ENCODE peak calls at places on chromosomes 11 and 22, in seven cellular contexts. X is astrocyte of the spinal cord; N is stimulated activated CD4-positive, alpha-beta T cell treated with anti-CD3 and anti-CD28 coated beads, Interleukin-1b, Interleukin-23, amount 100 ng/mL, for 24 hours; G is activated T-cell treated with anti-CD3 and anti-CD28 coated beads for 4 hours; O is RWPE2; K is non-pigmented ciliary epithelial cell; J is head of caudate nucleus. A is an unnamed sample.

GRCh38 chr11:1825039-1825740 is 9.6 kb upstream of the SYT8 start:
- DNase-seq in X (no peak), N (no peak), G (no peak), O (no peak), K (no peak), J (no peak), A (peak)

GRCh38 chr11:100849009-100849913 is 162.2 kb downstream of the ARHGAP42 start:
- DNase-seq in X (peak), N (no peak), G (no peak), O (no peak), K (no peak), J (no peak), A (peak)

GRCh38 chr11:89275966-89276365 is 98.3 kb downstream of the TYR start:
- DNase-seq in X (no peak), N (no peak), G (no peak), O (no peak), K (no peak), J (no peak), A (no peak)

GRCh38 chr22:25852223-25852622 is 110.2 kb downstream of the MYO18B start:
- DNase-seq in X (no peak), N (no peak), G (no peak), O (no peak), K (no peak), J (no peak), A (no peak)

GRCh38 chr11:103906291-103906850 is 130.1 kb upstream of the DDI1 start:
- DNase-seq in X (no peak), N (no peak), G (no peak), O (no peak), K (no peak), J (no peak), A (no peak)

GRCh38 chr22:47727656-47728055 is 965.2 kb downstream of the TBC1D22A start:
- DNase-seq in X (no peak), N (no peak), G (no peak), O (no peak), K (no peak), J (no peak), A (no peak)

GRCh38 chr11:12989428-12990242 is 19.5 kb upstream of the RASSF10 start:
- DNase-seq in X (no peak), N (no peak), G (no peak), O (no peak), K (peak), J (no peak), A (peak)

GRCh38 chr22:19825904-19826618 is 28.6 kb downstream of the GNB1L start:
- DNase-seq in X (no peak), N (no peak), G (no peak), O (no peak), K (no peak), J (no peak), A (no peak)

GRCh38 chr11:120182790-120183491 is 27.9 kb upstream of the OAF start:
- DNase-seq in X (no peak), N (no peak), G (no peak), O (no peak), K (no peak), J (no peak), A (peak)

GRCh38 chr11:86983071-86983488 is 27.9 kb upstream of the FZD4 start:
- DNase-seq in X (no peak), N (no peak), G (no peak), O (peak), K (no peak), J (no peak), A (no peak)

GRCh38 chr11:45333023-45333422 is 46.9 kb upstream of the SYT13 start:
- DNase-seq in X (no peak), N (no peak), G (no peak), O (no peak), K (no peak), J (no peak), A (no peak)

GRCh38 chr22:32199961-32200360 is 4.9 kb downstream of the RFPL2 start:
- DNase-seq in X (no peak), N (no peak), G (no peak), O (no peak), K (no peak), J (no peak), A (no peak)

GRCh38 chr11:801097-801780 is 3.2 kb upstream of the SLC25A22 start:
- DNase-seq in X (no peak), N (no peak), G (no peak), O (no peak), K (no peak), J (no peak), A (no peak)

GRCh38 chr22:42116848-42117424 is 13.7 kb downstream of the CYP2D6 start:
- DNase-seq in X (no peak), N (no peak), G (no peak), O (no peak), K (no peak), J (no peak), A (no peak)

A was measured in Daoy.